ENCODE peak calls at places on chromosomes 5 and 9, in four cellular contexts. U is DND-41, F is body of pancreas, Z is IMR-90. B is an unnamed sample. For H3K27me3, the result is how much of the 10 kb centered on the place peaks cover.

GRCh38 chr5:123422433-123423277 is 548 bp downstream of the CEP120 start:
- DNase-seq in Z (peak), F (peak), U (peak), B (no peak)

GRCh38 chr5:79297661-79298060 is 61.7 kb downstream of the JMY start:
- DNase-seq in Z (peak), F (no peak), U (no peak), B (peak)

GRCh38 chr9:87601595-87601994 is 103.9 kb downstream of the DAPK1 start:
- DNase-seq in Z (no peak), U (no peak), F (no peak), B (no peak)

GRCh38 chr9:5481744-5482027 is 28.6 kb upstream of the PDCD1LG2 start:
- DNase-seq in Z (no peak), F (no peak), U (no peak), B (no peak)

GRCh38 chr5:179265529-179266290 is 79.6 kb downstream of the ADAMTS2 start:
- DNase-seq in U (no peak), F (peak), Z (peak), B (peak)

GRCh38 chr9:107176701-107177100 is 106.4 kb upstream of the RAD23B start:
- DNase-seq in Z (peak), U (no peak), F (no peak), B (no peak)

GRCh38 chr9:33676746-33677505 is 118.4 kb upstream of the PRSS3 start:
- DNase-seq in F (peak), U (no peak), Z (peak), B (no peak)

GRCh38 chr9:35257986-35258664 is 96.3 kb downstream of the UNC13B start:
- DNase-seq in U (no peak), Z (no peak), F (no peak), B (no peak)

GRCh38 chr5:77960305-77960704 is 184.2 kb upstream of the TBCA start:
- DNase-seq in U (peak), Z (no peak), F (no peak), B (no peak)

GRCh38 chr5:154366353-154366752 is 79.4 kb upstream of the SAP30L start:
- DNase-seq in Z (peak), F (no peak), U (no peak), B (no peak)

GRCh38 chr9:128979111-128979510 is 31.6 kb downstream of the NUP188 start:
- DNase-seq in U (no peak), F (no peak), Z (no peak), B (no peak)

DNA sequence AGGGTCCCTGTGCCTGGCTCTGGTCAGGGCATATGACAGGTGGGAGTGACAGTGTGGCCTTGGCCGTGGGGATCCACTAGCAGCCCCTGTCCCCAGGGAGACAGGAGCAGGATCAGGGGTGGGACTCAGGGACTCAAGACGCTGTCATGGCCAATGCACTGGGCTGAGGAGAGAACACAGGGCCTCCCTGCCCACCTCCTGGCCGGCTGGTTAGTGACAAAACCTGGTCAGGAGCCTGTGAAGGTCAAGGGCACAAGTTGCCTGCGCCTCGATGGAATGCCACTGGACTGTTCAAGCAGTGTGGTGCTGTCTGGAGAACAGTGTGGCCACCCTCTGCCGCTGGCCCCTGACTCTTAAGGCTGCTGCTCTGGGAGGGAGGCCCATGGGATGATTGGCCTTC is 86.8 kb downstream of the OLFM1 start:
- DNase-seq in U (no peak), F (no peak), Z (no peak), B (no peak)
- H3K27me3 ChIP-seq in U (under half), F (under half), Z (under half), B (under half)

GRCh38 chr5:82312373-82312856 is 34.3 kb upstream of the RPS23 start:
- DNase-seq in F (peak), Z (peak), U (peak), B (peak)
- TF ChIP-seq CTCF in F (peak), Z (peak), U (peak), B (peak)

GRCh38 chr5:171340042-171340441 is 31.0 kb downstream of the TLX3 start:
- DNase-seq in F (no peak), U (no peak), Z (no peak), B (no peak)

GRCh38 chr5:171340491-171340890 is 31.4 kb downstream of the TLX3 start:
- DNase-seq in U (no peak), Z (no peak), F (no peak), B (no peak)

GRCh38 chr5:171337207-171337562 is 28.1 kb downstream of the TLX3 start:
- DNase-seq in F (no peak), Z (no peak), U (no peak), B (no peak)

GRCh38 chr5:171335616-171336015 is 26.6 kb downstream of the TLX3 start:
- DNase-seq in F (no peak), U (no peak), Z (no peak), B (no peak)

DNA sequence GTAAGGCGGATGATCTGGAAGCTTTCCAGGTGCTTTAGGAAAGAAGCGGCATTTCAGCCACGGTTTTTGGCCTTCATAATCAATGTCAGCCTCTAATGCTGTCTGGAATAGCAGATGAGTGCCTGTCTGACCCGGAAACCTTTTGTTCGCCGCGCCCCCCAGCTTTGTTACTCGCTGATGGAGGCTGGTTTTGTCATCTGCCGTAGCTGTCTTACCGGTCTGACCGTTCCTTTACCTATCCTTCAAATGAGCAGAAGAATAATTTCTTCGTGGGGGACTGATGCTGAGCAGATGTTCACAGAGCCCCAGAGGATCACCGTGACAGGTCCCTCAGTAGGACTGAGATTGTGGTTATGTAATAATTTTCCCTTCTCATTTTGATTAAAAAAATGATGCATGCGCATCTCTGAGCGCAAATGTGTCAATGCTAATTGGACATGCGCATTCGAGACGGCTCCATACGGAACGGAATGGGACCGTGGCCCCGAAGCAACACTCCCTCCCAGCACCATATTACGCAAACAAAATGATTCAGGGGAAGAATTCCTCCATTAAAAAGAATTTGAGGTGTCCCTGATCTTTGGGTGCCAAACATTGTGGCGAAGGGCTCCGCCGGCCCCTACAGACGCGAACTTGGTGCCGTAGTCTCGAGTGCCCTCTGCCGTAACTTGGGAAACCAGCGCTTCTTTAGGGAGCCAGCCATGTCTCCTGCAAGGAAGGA is 27.6 kb downstream of the TLX3 start:
- DNase-seq in F (peak), Z (peak), U (peak), B (peak)
- H3K4me3 ChIP-seq in F (no peak), Z (peak), U (peak), B (peak)

DNA sequence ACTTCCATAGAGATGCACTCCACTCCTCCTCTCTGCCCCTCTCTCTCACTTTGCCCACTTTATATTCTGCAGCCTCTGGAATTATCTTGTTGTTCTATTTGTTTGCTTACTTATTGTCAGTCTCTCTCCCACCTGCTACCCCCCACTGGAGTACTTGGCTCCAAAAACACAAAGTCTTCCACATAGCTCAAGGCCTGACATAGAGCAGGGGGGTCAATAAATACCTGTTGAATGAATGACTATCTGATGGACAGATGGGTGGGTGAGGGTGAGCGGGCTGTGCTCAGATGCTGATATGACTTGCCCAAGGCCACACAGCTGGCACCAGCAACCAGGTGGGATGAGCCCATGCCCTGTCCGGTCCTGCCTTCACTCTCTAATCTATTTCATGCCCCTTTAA is 13.4 kb upstream of the UNC5A start:
- DNase-seq in Z (no peak), U (no peak), F (no peak), B (no peak)
- H3K27me3 ChIP-seq in Z (half or more), U (under half), F (under half), B (half or more)

GRCh38 chr5:100026601-100027000 is 508.6 kb upstream of the FAM174A start:
- DNase-seq in U (no peak), Z (no peak), F (peak), B (no peak)
- TF ChIP-seq CTCF in U (no peak), Z (no peak), F (no peak), B (no peak)

B was measured in kidney epithelial cell.